ENCODE peak calls at places on chromosome 17, in eight cellular contexts. E is OCI-LY7; N is lung; Z is CD8-positive, alpha-beta T cell; G is mammary epithelial cell; W is H1; T is prostate gland; L is cardiac muscle cell. V is an unnamed sample.
A peak's percentile ranks its signal among the peaks of the same experiment; 100 is the strongest.

GRCh38 chr17:7027335-7027734 is 4.5 kb downstream of the BCL6B start:
- DNase-seq in Z (no peak), N (no peak), E (no peak), G (no peak), T (no peak), W (no peak), L (no peak), V (no peak)

GRCh38 chr17:45312477-45313418 is 4.1 kb downstream of the MAP3K14 start:
- DNase-seq in Z (no peak), T (no peak), L (no peak), N (no peak), W (no peak), E (no peak), G (no peak), V (no peak)

GRCh38 chr17:79850571-79851460 is 11.6 kb upstream of the CBX4 start:
- DNase-seq in W (no peak), N (no peak), E (no peak), L (no peak), G (peak; percentile 90), Z (no peak), T (no peak), V (no peak)

GRCh38 chr17:58002154-58002553 is 4.9 kb downstream of the SRSF1 start:
- DNase-seq in W (no peak), G (no peak), T (no peak), Z (no peak), E (no peak), N (no peak), L (no peak), V (no peak)

GRCh38 chr17:78774956-78775571 is 7.0 kb downstream of the CYTH1 start:
- DNase-seq in W (no peak), Z (peak; percentile 66), G (peak; percentile 47), N (no peak), E (peak; percentile 60), T (no peak), L (no peak), V (no peak)

GRCh38 chr17:54426287-54426886 is 474.3 kb upstream of the TOM1L1 start:
- DNase-seq in N (no peak), T (no peak), G (peak; percentile 46), Z (no peak), E (peak; percentile 25), L (peak; percentile 57), W (no peak), V (no peak)

GRCh38 chr17:9360610-9361571 is 214.7 kb downstream of the STX8 start:
- DNase-seq in Z (no peak), W (no peak), G (peak; percentile 12), E (no peak), N (peak; percentile 40), T (no peak), L (peak; percentile 82), V (no peak)

GRCh38 chr17:61158372-61158771 is 241.3 kb upstream of the TBX2 start:
- DNase-seq in N (no peak), W (no peak), L (no peak), Z (no peak), E (no peak), T (no peak), G (no peak), V (no peak)

GRCh38 chr17:73140531-73140930 is 24.3 kb upstream of the SSTR2 start:
- DNase-seq in L (no peak), G (no peak), N (no peak), T (no peak), E (no peak), Z (no peak), W (no peak), V (no peak)

GRCh38 chr17:50540485-50541401 is 6.2 kb upstream of the SPATA20 start:
- DNase-seq in N (no peak), Z (no peak), W (no peak), G (no peak), L (no peak), T (no peak), E (no peak), V (peak; percentile 58)

GRCh38 chr17:82439194-82439828 is 11.2 kb downstream of the CYBC1 start:
- DNase-seq in Z (no peak), E (no peak), N (no peak), T (no peak), W (no peak), L (no peak), G (no peak), V (no peak)

GRCh38 chr17:48483471-48484131 is 47.2 kb downstream of the HOXB1 start:
- DNase-seq in T (peak; percentile 15), N (no peak), W (no peak), E (peak; percentile 92), Z (no peak), G (peak; percentile 99), L (no peak), V (no peak)

GRCh38 chr17:13544292-13544691 is 57.4 kb downstream of the HS3ST3A1 start:
- DNase-seq in T (peak; percentile 25), N (peak; percentile 59), E (no peak), W (peak; percentile 9), G (peak; percentile 89), L (no peak), Z (no peak), V (no peak)

GRCh38 chr17:13537871-13538643 is 63.7 kb downstream of the HS3ST3A1 start:
- DNase-seq in Z (no peak), T (no peak), W (no peak), G (no peak), N (no peak), L (no peak), E (no peak), V (no peak)

GRCh38 chr17:81865733-81866439 is 5.3 kb downstream of the ARHGDIA start:
- DNase-seq in G (peak; percentile 46), E (no peak), W (no peak), L (no peak), Z (no peak), N (no peak), T (no peak), V (peak; percentile 97)

GRCh38 chr17:10046259-10046658 is 141.2 kb upstream of the RCVRN start:
- DNase-seq in T (no peak), Z (no peak), N (no peak), E (no peak), W (no peak), G (no peak), L (no peak), V (no peak)

GRCh38 chr17:80786470-80786869 is 205.2 kb upstream of the CHMP6 start:
- DNase-seq in G (no peak), E (no peak), L (no peak), Z (no peak), T (no peak), W (no peak), N (no peak), V (no peak)

GRCh38 chr17:82520041-82520910 is 744 bp downstream of the FOXK2 start:
- DNase-seq in G (peak; percentile 40), Z (peak; percentile 41), L (peak; percentile 47), T (no peak), N (no peak), W (no peak), E (peak; percentile 59), V (peak; percentile 39)

GRCh38 chr17:596287-596686 is 118.4 kb downstream of the VPS53 start:
- DNase-seq in E (no peak), W (no peak), T (no peak), G (no peak), L (no peak), N (no peak), Z (no peak), V (no peak)

GRCh38 chr17:79388556-79389295 is 222.1 kb downstream of the RBFOX3 start:
- DNase-seq in E (peak; percentile 80), L (peak; percentile 82), N (peak; percentile 43), G (peak; percentile 31), T (peak; percentile 39), Z (no peak), W (peak; percentile 41), V (peak; percentile 43)

DNA sequence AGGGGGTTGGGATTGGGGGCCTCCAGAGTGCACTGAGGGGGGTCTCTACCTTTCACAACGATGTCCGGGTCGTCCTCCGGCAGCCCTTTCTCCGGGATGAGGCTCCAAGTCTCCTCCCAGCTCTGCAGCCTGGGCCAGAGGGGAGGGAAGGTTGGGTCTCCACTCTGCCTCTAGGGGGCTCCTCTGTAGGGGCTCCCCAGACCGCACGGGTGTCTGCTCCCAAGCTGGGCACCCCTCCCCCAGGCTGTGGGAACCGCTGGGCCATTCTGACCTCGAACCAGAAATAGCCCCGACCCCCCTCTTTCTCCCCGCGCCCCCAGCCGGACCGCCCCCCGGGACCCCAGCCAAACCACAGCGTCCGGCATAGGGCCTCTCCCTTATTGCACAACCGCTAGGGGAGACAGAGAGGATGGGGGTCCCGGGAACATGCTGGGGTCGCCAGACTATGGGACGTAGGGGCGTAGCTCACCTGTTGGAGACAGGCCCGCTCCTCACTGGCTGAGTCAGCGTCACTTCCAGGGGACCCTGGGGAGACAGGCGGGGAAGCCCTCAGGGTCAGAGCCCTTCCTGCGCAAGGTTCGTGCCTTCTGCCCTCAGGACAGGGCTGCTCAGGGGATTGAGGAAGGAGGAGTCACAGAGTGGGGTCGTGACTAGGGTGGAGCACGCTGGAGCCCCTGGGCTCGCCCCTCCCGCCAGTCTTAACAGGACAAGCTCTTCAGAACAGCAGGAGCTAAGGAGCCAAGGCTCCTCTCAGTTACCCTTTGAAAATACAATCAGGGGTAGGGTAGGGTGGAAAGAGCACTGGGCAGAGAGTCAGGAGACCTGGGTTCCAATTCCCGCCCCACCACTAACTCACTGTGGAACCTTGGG is 2.7 kb downstream of the PLEKHH3 start:
- DNase-seq in G (peak; percentile 31), Z (peak; percentile 33), E (peak; percentile 66), T (peak; percentile 19), W (no peak), L (peak; percentile 61), N (peak; percentile 66), V (peak; percentile 57)
- H3K4me3 ChIP-seq in G (no peak overlapping the region), Z (no peak overlapping the region), E (peak overlapping the region; percentile 82), T (peak overlapping the region; percentile 17), W (peak overlapping the region; percentile 81), L (peak overlapping the region; percentile 43), N (no peak overlapping the region), V (peak overlapping the region; percentile 17)

GRCh38 chr17:22203208-22203715 is 510.9 kb downstream of the KCNJ18 start:
- DNase-seq in N (no peak), W (no peak), T (no peak), E (no peak), L (no peak), G (no peak), Z (no peak), V (no peak)
- H3K27ac ChIP-seq in N (no peak overlapping the region), W (no peak overlapping the region), T (no peak overlapping the region), E (no peak overlapping the region), L (no peak overlapping the region), G (no peak overlapping the region), Z (no peak overlapping the region), V (no peak overlapping the region)

GRCh38 chr17:75830168-75831031 is 13.8 kb downstream of the UNC13D start:
- DNase-seq in E (peak; percentile 55), G (no peak), T (no peak), W (peak; percentile 70), L (peak; percentile 51), Z (peak; percentile 54), N (no peak), V (peak; percentile 64)
- H3K36me3 ChIP-seq in E (peaks cover 5% of the 10 kb centered on the region), G (no peaks in the 10 kb centered on the region), T (no peaks in the 10 kb centered on the region), W (no peaks in the 10 kb centered on the region), L (no peaks in the 10 kb centered on the region), Z (peaks cover 40% of the 10 kb centered on the region), N (no peaks in the 10 kb centered on the region), V (no peaks in the 10 kb centered on the region)

DNA sequence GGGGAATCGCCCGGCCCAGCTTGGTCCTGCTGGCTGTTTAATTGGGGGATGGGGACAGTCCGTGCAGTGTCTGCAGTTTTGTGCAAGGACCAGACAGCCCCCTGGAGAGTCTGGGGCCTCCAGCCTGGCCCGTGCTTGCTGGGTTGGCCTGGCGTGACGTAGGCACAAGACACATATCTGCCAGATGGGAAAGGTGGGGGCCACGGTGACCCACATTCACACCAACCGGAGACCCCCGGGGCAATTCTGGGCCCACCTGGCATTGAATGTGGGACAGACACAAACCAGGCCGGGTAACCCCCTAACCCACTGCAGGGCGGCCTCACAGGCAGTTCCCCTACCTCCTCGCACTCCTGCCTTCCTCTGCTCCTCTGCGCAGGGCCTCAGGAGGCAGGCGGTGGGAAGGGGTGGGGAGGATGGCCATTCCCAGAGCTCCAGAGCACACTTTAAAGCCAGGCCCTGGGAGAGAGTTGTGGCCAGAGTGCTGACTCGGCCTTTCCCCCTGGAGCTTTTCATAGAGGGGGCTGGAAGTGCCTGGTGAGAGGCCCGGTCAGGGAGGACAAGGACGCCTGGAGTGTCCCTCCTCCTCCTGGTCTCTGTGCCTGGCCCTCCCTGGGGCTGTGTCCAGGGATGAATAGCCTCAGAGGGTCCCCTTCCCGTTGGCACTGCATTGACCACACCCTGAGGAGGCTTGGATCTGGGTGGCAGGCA is 1.5 kb downstream of the MRC2 start:
- DNase-seq in N (no peak), Z (no peak), G (peak; percentile 39), W (no peak), L (peak; percentile 64), T (no peak), E (no peak), V (no peak)
- H3K4me3 ChIP-seq in N (no peak overlapping the region), Z (peak overlapping the region; percentile 60), G (peak overlapping the region; percentile 54), W (peak overlapping the region; percentile 53), L (peak overlapping the region; percentile 44), T (peak overlapping the region; percentile 56), E (no peak overlapping the region), V (peak overlapping the region; percentile 47)